ENCODE peak calls at places on chromosomes 2 and 18, in nine cellular contexts. Y is endodermal cell; L is SJSA1; V is CD8-positive, alpha-beta memory T cell; P is cardiac muscle cell; X is kidney; E is CD8-positive, alpha-beta T cell; I is tibial nerve; M is H9. R is an unnamed sample. For H3K9me3, the result is how much of the 10 kb centered on the place peaks cover.

GRCh38 chr2:68588589-68588988 is 54.8 kb upstream of the PROKR1 start:
- DNase-seq in Y (no peak), L (no peak), V (no peak), P (no peak), X (no peak), E (no peak), I (no peak), M (no peak), R (no peak)

GRCh38 chr2:152542995-152543481 is 174.2 kb downstream of the PRPF40A start:
- DNase-seq in Y (peak), L (peak), V (no peak), P (no peak), X (no peak), E (no peak), I (no peak), M (no peak), R (no peak)

GRCh38 chr2:103386872-103387271 is 625.0 kb downstream of the TMEM182 start:
- DNase-seq in Y (no peak), L (no peak), V (no peak), P (no peak), X (no peak), E (no peak), I (no peak), M (no peak), R (no peak)

GRCh38 chr2:103991591-103991990 is 862.3 kb upstream of the POU3F3 start:
- DNase-seq in Y (no peak), L (no peak), V (no peak), P (no peak), X (no peak), E (no peak), I (no peak), M (no peak), R (no peak)

GRCh38 chr2:43142921-43143438 is 83.4 kb downstream of the ZFP36L2 start:
- DNase-seq in Y (no peak), L (no peak), V (peak), P (no peak), X (peak), E (peak), I (no peak), M (no peak), R (no peak)

GRCh38 chr18:12308386-12309100 is 502 bp downstream of the TUBB6 start:
- DNase-seq in Y (peak), L (peak), V (no peak), P (peak), X (peak), E (no peak), I (peak), M (peak), R (no peak)

GRCh38 chr2:437772-438393 is 150.0 kb upstream of the ALKAL2 start:
- DNase-seq in Y (no peak), L (no peak), V (peak), P (no peak), X (peak), E (peak), I (no peak), M (peak), R (peak)

GRCh38 chr18:26547302-26548143 is 830 bp downstream of the KCTD1 start:
- DNase-seq in Y (peak), L (no peak), V (peak), P (peak), X (peak), E (peak), I (peak), M (peak), R (peak)

GRCh38 chr2:143842836-143843235 is 677.1 kb downstream of the ZEB2 start:
- DNase-seq in Y (no peak), L (no peak), V (no peak), P (no peak), X (no peak), E (no peak), I (no peak), M (no peak), R (no peak)

GRCh38 chr18:41829648-41830516 is 125.2 kb upstream of the PIK3C3 start:
- DNase-seq in Y (no peak), L (no peak), V (no peak), P (no peak), X (no peak), E (no peak), I (no peak), M (no peak), R (no peak)
- H3K9me3 ChIP-seq in Y (under half), L (under half), V (under half), P (under half), X (under half), E (under half), I (under half), M (under half), R (under half)

GRCh38 chr18:14905979-14906378 is 158.0 kb downstream of the ANKRD30B start:
- DNase-seq in Y (no peak), L (no peak), V (no peak), P (no peak), X (no peak), E (no peak), I (no peak), M (no peak), R (no peak)
- H3K9me3 ChIP-seq in Y (half or more), L (under half), V (under half), P (under half), X (under half), E (under half), I (under half), M (half or more), R (under half)

DNA sequence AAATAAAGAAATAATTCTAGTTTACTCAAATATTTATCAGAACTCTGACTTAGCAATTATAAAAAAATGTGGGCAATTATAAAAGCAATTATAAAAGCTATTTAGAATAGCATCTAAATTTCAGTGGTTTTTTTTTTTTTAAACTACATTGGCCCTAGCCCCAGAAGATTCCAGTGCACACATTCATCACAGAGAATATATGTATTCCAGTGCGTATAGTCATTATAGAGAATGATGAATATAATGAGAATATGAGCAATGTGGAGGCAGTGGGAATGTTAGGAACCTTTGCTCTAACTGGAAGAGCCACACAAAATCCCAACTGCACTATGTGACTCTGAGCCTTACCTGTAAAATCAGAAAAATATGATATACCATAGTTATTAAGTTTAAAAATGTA is 10.5 kb downstream of the MAP3K2 start:
- DNase-seq in Y (no peak), L (no peak), V (no peak), P (no peak), X (no peak), E (no peak), I (no peak), M (no peak), R (no peak)
- H3K9me3 ChIP-seq in Y (half or more), L (under half), V (under half), P (under half), X (under half), E (under half), I (under half), M (under half), R (under half)

GRCh38 chr2:106158871-106159270 is 35.2 kb downstream of the UXS1 start:
- DNase-seq in Y (no peak), L (no peak), V (peak), P (no peak), X (no peak), E (peak), I (no peak), M (no peak), R (no peak)

GRCh38 chr2:106153781-106154180 is 40.3 kb downstream of the UXS1 start:
- DNase-seq in Y (no peak), L (no peak), V (no peak), P (no peak), X (no peak), E (no peak), I (no peak), M (no peak), R (no peak)

GRCh38 chr2:106157416-106157815 is 36.7 kb downstream of the UXS1 start:
- DNase-seq in Y (no peak), L (no peak), V (no peak), P (no peak), X (no peak), E (no peak), I (no peak), M (no peak), R (no peak)

GRCh38 chr2:106158131-106158530 is 36.0 kb downstream of the UXS1 start:
- DNase-seq in Y (no peak), L (no peak), V (no peak), P (no peak), X (no peak), E (no peak), I (no peak), M (no peak), R (no peak)

GRCh38 chr2:106156305-106157288 is 37.5 kb downstream of the UXS1 start:
- DNase-seq in Y (no peak), L (no peak), V (no peak), P (no peak), X (no peak), E (no peak), I (no peak), M (no peak), R (no peak)
- H3K9me3 ChIP-seq in Y (under half), L (under half), V (under half), P (under half), X (under half), E (under half), I (under half), M (under half), R (under half)

GRCh38 chr2:237149425-237149824 is 63.7 kb downstream of the COPS8 start:
- DNase-seq in Y (no peak), L (no peak), V (no peak), P (no peak), X (no peak), E (no peak), I (no peak), M (no peak), R (no peak)
- H3K9me3 ChIP-seq in Y (under half), L (under half), V (under half), P (under half), X (under half), E (under half), I (under half), M (under half), R (under half)

GRCh38 chr18:57426187-57426586 is 9.0 kb upstream of the ONECUT2 start:
- DNase-seq in Y (no peak), L (no peak), V (no peak), P (no peak), X (no peak), E (no peak), I (no peak), M (no peak), R (no peak)

GRCh38 chr18:57422313-57422872 is 12.8 kb upstream of the ONECUT2 start:
- DNase-seq in Y (no peak), L (no peak), V (no peak), P (no peak), X (no peak), E (no peak), I (no peak), M (no peak), R (no peak)

GRCh38 chr18:57427429-57428181 is 7.6 kb upstream of the ONECUT2 start:
- DNase-seq in Y (peak), L (no peak), V (no peak), P (no peak), X (peak), E (no peak), I (no peak), M (peak), R (no peak)

GRCh38 chr18:57423821-57424220 is 11.4 kb upstream of the ONECUT2 start:
- DNase-seq in Y (no peak), L (no peak), V (no peak), P (no peak), X (no peak), E (no peak), I (no peak), M (no peak), R (no peak)

GRCh38 chr18:57425096-57425495 is 10.1 kb upstream of the ONECUT2 start:
- DNase-seq in Y (no peak), L (no peak), V (no peak), P (no peak), X (no peak), E (no peak), I (no peak), M (no peak), R (no peak)
- H3K9me3 ChIP-seq in Y (under half), L (under half), V (under half), P (under half), X (under half), E (under half), I (under half), M (under half), R (under half)

DNA sequence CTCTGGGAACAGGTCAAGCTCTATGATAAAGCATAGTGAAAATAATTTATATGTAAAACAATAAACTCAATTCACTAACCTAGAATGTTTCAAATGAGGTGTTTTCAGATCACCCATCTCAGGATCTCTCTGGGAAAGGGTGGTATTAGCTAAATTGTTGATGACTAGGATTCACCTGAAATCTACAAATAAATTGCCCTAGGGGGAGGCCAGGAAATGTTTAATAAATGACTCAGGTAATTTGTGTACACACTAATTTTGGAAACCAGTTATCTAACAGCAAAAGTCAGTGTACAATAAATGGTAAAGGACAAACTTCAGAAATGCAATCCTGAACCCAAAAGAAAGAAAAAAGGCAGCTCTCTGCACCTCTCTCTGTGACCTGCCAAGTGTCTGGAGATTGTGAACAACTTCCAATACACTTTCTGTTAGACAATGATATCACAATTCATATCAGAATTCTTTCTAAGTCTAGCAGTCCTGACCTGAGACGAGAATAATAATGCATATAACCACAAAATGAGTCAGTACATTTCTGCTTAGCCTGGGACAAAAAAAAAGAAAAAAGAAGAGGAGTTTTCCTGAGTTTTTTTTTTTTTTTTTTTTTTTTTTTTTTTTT is 760.0 kb downstream of the EPHA4 start:
- DNase-seq in Y (no peak), L (peak), V (no peak), P (no peak), X (no peak), E (no peak), I (no peak), M (no peak), R (no peak)
- H3K9me3 ChIP-seq in Y (under half), L (under half), V (under half), P (under half), X (under half), E (under half), I (under half), M (under half), R (under half)

DNA sequence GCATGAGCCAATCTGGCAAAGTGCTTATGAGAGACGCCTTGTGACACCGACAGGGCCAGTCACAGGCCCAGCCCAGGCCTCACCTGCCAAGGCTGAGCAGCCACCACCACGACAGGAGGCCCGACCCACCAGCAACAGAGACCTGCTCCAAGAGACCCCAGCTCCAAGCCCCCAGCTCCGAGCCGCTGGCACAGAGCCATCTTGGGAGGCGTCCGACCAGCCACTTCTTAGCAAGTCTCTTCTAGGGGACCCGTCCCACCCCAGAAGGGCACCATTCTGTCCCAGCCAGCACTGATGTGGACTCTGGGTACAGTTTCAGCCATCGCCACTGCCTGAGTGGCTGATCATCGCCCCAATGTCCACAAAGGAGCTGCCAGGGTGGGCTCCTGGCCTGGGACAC is 290.7 kb upstream of the SALL3 start:
- DNase-seq in Y (no peak), L (no peak), V (no peak), P (no peak), X (no peak), E (no peak), I (no peak), M (no peak), R (no peak)
- H3K9me3 ChIP-seq in Y (under half), L (under half), V (under half), P (under half), X (under half), E (under half), I (under half), M (under half), R (under half)